ENCODE peak calls at places on chromosomes 4 and X, in seven cellular contexts. T, A, W, G, O, U and I are unnamed samples.

GRCh38 chr4:3766207-3766790 is at the start of gene ADRA2C:
- DNase-seq in G (no peak), O (no peak), T (no peak), W (no peak), A (no peak), U (no peak), I (no peak)

GRCh38 chr4:4216668-4217067 is 10.1 kb downstream of the OTOP1 start:
- DNase-seq in G (no peak), T (no peak), A (no peak), W (no peak), U (peak), O (no peak), I (no peak)

GRCh38 chr4:77185681-77186080 is 28.7 kb downstream of the CCNG2 start:
- DNase-seq in O (no peak), T (no peak), G (no peak), W (no peak), A (no peak), U (no peak), I (no peak)

GRCh38 chr4:136662539-136662938 is 869.8 kb downstream of the PCDH18 start:
- DNase-seq in T (no peak), A (no peak), O (no peak), U (no peak), G (no peak), W (no peak), I (no peak)

GRCh38 chrX:110021180-110022022 is 18.5 kb downstream of the TMEM164 start:
- DNase-seq in O (no peak), T (no peak), W (peak), U (peak), G (no peak), A (peak), I (no peak)

GRCh38 chr4:53713296-53713695 is 122.0 kb upstream of the LNX1 start:
- DNase-seq in W (no peak), G (no peak), O (no peak), A (no peak), T (no peak), U (no peak), I (no peak)

GRCh38 chr4:156946508-156947197 is 24.9 kb downstream of the PDGFC start:
- DNase-seq in T (no peak), O (no peak), W (no peak), G (no peak), A (no peak), U (peak), I (no peak)

GRCh38 chr4:56434599-56435000 is 815 bp downstream of the PPAT start:
- DNase-seq in T (no peak), O (peak), G (no peak), W (no peak), A (peak), U (peak), I (no peak)

GRCh38 chrX:136268051-136269048 is 17.1 kb upstream of the MAP7D3 start:
- DNase-seq in T (peak), A (peak), O (no peak), G (peak), U (peak), W (no peak), I (peak)

GRCh38 chr4:40316782-40317635 is 18.1 kb upstream of the CHRNA9 start:
- DNase-seq in G (peak), W (peak), T (peak), A (peak), O (no peak), U (peak), I (no peak)

GRCh38 chr4:186144596-186145569 is 40.4 kb downstream of the FAM149A start:
- DNase-seq in U (no peak), T (no peak), W (no peak), A (peak), G (no peak), O (peak), I (no peak)

GRCh38 chrX:108309144-108309543 is 129.1 kb downstream of the COL4A6 start:
- DNase-seq in U (peak), T (no peak), W (no peak), A (no peak), O (no peak), G (no peak), I (no peak)

GRCh38 chr4:15587649-15588048 is 67.5 kb downstream of the FBXL5 start:
- DNase-seq in U (peak), T (no peak), O (no peak), G (no peak), A (no peak), W (no peak), I (no peak)

GRCh38 chr4:77706717-77707116 is 101.1 kb downstream of the CXCL13 start:
- DNase-seq in U (no peak), A (no peak), T (no peak), O (no peak), W (no peak), G (no peak), I (no peak)

GRCh38 chr4:8332891-8333331 is 63.4 kb downstream of the HTRA3 start:
- DNase-seq in U (no peak), W (no peak), A (no peak), T (no peak), G (no peak), O (peak), I (no peak)

GRCh38 chrX:65706041-65706828 is 38.8 kb downstream of the MSN start:
- DNase-seq in G (no peak), A (no peak), W (no peak), U (peak), T (peak), O (no peak), I (no peak)

GRCh38 chrX:1507511-1508463 is 29.2 kb downstream of the P2RY8 start:
- DNase-seq in A (no peak), G (peak), T (peak), W (no peak), U (no peak), O (peak), I (no peak)

GRCh38 chr4:81259151-81259550 is 44.1 kb upstream of the PRKG2 start:
- DNase-seq in G (no peak), T (no peak), A (peak), O (no peak), U (no peak), W (no peak), I (no peak)

GRCh38 chrX:154019633-154020499 is at the start of gene IRAK1:
- DNase-seq in O (peak), U (peak), T (peak), G (no peak), W (no peak), A (peak), I (no peak)

GRCh38 chr4:42630908-42631307 is 26.0 kb downstream of the ATP8A1 start:
- DNase-seq in T (no peak), W (no peak), G (no peak), U (no peak), O (no peak), A (no peak), I (no peak)

GRCh38 chrX:154056739-154057367 is 37.2 kb upstream of the IRAK1 start:
- DNase-seq in T (no peak), G (no peak), U (no peak), A (peak), W (no peak), O (no peak), I (no peak)

GRCh38 chr4:94690851-94691254 is 66.9 kb upstream of the BMPR1B start:
- DNase-seq in T (no peak), A (no peak), G (no peak), W (no peak), U (peak), O (no peak), I (no peak)

GRCh38 chrX:31333181-31333831 is 261.5 kb upstream of the FTHL17 start:
- DNase-seq in G (no peak), T (no peak), W (peak), O (no peak), A (no peak), U (peak), I (no peak)

GRCh38 chr4:23369331-23369730 is 520.5 kb downstream of the PPARGC1A start:
- DNase-seq in T (no peak), W (no peak), G (no peak), A (no peak), U (no peak), O (no peak), I (no peak)

GRCh38 chr4:845233-845835 is 19.4 kb upstream of the CPLX1 start:
- DNase-seq in A (no peak), W (no peak), G (no peak), T (no peak), U (peak), O (peak), I (no peak)

GRCh38 chr4:141464366-141464765 is 172.0 kb upstream of the IL15 start:
- DNase-seq in U (no peak), T (no peak), A (no peak), W (no peak), O (no peak), G (no peak), I (no peak)

GRCh38 chr4:89134775-89135319 is 23.5 kb downstream of the TIGD2 start:
- DNase-seq in U (peak), G (no peak), T (no peak), W (peak), A (peak), O (no peak), I (no peak)

GRCh38 chr4:89298160-89298559 is 9.4 kb downstream of the GPRIN3 start:
- DNase-seq in A (peak), W (no peak), U (no peak), G (no peak), O (no peak), T (peak), I (peak)

GRCh38 chr4:135538698-135539097 is 1337.1 kb upstream of the PABPC4L start:
- DNase-seq in W (no peak), A (no peak), G (no peak), U (no peak), O (no peak), T (no peak), I (no peak)

GRCh38 chr4:142322996-142323395 is 523.1 kb downstream of the INPP4B start:
- DNase-seq in O (no peak), G (no peak), A (no peak), W (no peak), T (no peak), U (no peak), I (no peak)

GRCh38 chrX:73266766-73267165 is 52.1 kb upstream of the NAP1L2 start:
- DNase-seq in T (no peak), U (no peak), G (no peak), A (no peak), W (no peak), O (no peak), I (no peak)

GRCh38 chr4:40587826-40588225 is 41.8 kb downstream of the RBM47 start:
- DNase-seq in G (no peak), O (peak), U (peak), T (no peak), A (no peak), W (no peak), I (no peak)

GRCh38 chr4:61200195-61200990 is at the start of gene ADGRL3:
- DNase-seq in W (no peak), T (no peak), U (no peak), G (no peak), O (peak), A (no peak), I (no peak)

GRCh38 chrX:22338740-22339139 is 66.0 kb downstream of the CBLL2 start:
- DNase-seq in O (no peak), A (no peak), G (no peak), T (no peak), W (no peak), U (peak), I (no peak)

GRCh38 chr4:129064717-129065116 is 28.6 kb downstream of the SCLT1 start:
- DNase-seq in G (no peak), U (peak), O (no peak), W (no peak), T (no peak), A (no peak), I (no peak)

GRCh38 chrX:135489542-135489941 is 30.9 kb upstream of the INTS6L start:
- DNase-seq in T (no peak), O (no peak), A (no peak), W (no peak), G (no peak), U (no peak), I (no peak)